ENCODE peak calls at places on chromosomes 11 and 22, in ten cellular contexts. I is NB4; N is heart left ventricle; F is epithelial cell of esophagus; U is psoas muscle; E is ascending aorta; B is CD8-positive, alpha-beta T cell; J is lower lobe of right lung; P is coronary artery; K is fibroblast of pulmonary artery. X is an unnamed sample.

GRCh38 chr11:62124186-62125113 is 639 bp downstream of the INCENP start:
- DNase-seq in N (no peak), I (peak; percentile 72), F (peak; percentile 79), P (peak; percentile 78), J (no peak), K (peak; percentile 17), E (no peak), U (peak; percentile 40), B (no peak), X (no peak)

GRCh38 chr11:43968719-43969118 is 26.3 kb downstream of the C11orf96 start:
- DNase-seq in N (no peak), K (no peak), B (no peak), I (no peak), J (no peak), E (no peak), P (peak; percentile 36), U (no peak), F (no peak), X (no peak)

GRCh38 chr11:29061452-29061851 is 953.3 kb downstream of the METTL15 start:
- DNase-seq in I (no peak), B (no peak), F (no peak), P (no peak), J (no peak), E (no peak), K (no peak), N (no peak), U (no peak), X (no peak)

GRCh38 chr11:64675417-64676252 is 47.4 kb downstream of the NRXN2 start:
- DNase-seq in B (no peak), K (peak; percentile 87), J (no peak), I (peak; percentile 98), E (peak; percentile 86), N (peak; percentile 87), F (peak; percentile 85), U (peak; percentile 87), P (peak; percentile 95), X (no peak)

GRCh38 chr22:36433318-36434231 is 45.8 kb upstream of the MYH9 start:
- DNase-seq in J (peak; percentile 68), U (no peak), B (no peak), N (no peak), P (no peak), E (no peak), F (peak; percentile 15), I (no peak), K (no peak), X (no peak)

GRCh38 chr11:129911298-129911697 is 15.9 kb upstream of the NFRKB start:
- DNase-seq in I (peak; percentile 49), F (peak; percentile 3), N (no peak), J (no peak), E (no peak), B (no peak), K (peak; percentile 56), U (no peak), P (no peak), X (no peak)

GRCh38 chr11:77619576-77620198 is 17.9 kb downstream of the CLNS1A start:
- DNase-seq in N (no peak), U (no peak), B (peak; percentile 34), F (peak; percentile 67), K (peak; percentile 66), I (peak; percentile 62), P (no peak), J (no peak), E (no peak), X (peak; percentile 23)

GRCh38 chr11:38530226-38530625 is 1932.2 kb upstream of the RAG2 start:
- DNase-seq in J (no peak), U (no peak), E (no peak), F (no peak), P (no peak), N (no peak), K (peak; percentile 54), I (no peak), B (no peak), X (no peak)

GRCh38 chr22:24129980-24130379 is 51.3 kb upstream of the SUSD2 start:
- DNase-seq in F (no peak), P (no peak), B (no peak), I (no peak), N (no peak), U (no peak), J (peak; percentile 13), E (no peak), K (no peak), X (no peak)

GRCh38 chr11:73151371-73151870 is 9.3 kb upstream of the FCHSD2 start:
- DNase-seq in P (no peak), J (no peak), F (no peak), B (no peak), K (no peak), I (no peak), E (no peak), N (no peak), U (no peak), X (no peak)

GRCh38 chr11:47052576-47052975 is 116.0 kb downstream of the CSTPP1 start:
- DNase-seq in P (no peak), J (no peak), E (no peak), N (no peak), I (no peak), B (no peak), K (no peak), U (no peak), F (no peak), X (no peak)

GRCh38 chr22:45334068-45334467 is 24.3 kb downstream of the FAM118A start:
- DNase-seq in K (no peak), N (no peak), J (no peak), B (no peak), E (no peak), I (no peak), U (no peak), P (no peak), F (peak; percentile 85), X (no peak)

GRCh38 chr22:45334528-45334927 is 24.8 kb downstream of the FAM118A start:
- DNase-seq in K (no peak), P (no peak), F (peak; percentile 70), E (no peak), N (no peak), I (no peak), B (no peak), J (no peak), U (peak; percentile 32), X (no peak)

GRCh38 chr22:45336971-45337431 is 27.3 kb downstream of the FAM118A start:
- DNase-seq in E (peak; percentile 60), F (no peak), U (peak; percentile 79), I (no peak), N (peak; percentile 85), K (peak; percentile 77), B (peak; percentile 63), P (no peak), J (peak; percentile 67), X (no peak)

GRCh38 chr22:45335854-45336492 is 26.2 kb downstream of the FAM118A start:
- DNase-seq in N (no peak), J (no peak), I (no peak), U (no peak), E (no peak), B (no peak), F (no peak), P (no peak), K (no peak), X (no peak)

DNA sequence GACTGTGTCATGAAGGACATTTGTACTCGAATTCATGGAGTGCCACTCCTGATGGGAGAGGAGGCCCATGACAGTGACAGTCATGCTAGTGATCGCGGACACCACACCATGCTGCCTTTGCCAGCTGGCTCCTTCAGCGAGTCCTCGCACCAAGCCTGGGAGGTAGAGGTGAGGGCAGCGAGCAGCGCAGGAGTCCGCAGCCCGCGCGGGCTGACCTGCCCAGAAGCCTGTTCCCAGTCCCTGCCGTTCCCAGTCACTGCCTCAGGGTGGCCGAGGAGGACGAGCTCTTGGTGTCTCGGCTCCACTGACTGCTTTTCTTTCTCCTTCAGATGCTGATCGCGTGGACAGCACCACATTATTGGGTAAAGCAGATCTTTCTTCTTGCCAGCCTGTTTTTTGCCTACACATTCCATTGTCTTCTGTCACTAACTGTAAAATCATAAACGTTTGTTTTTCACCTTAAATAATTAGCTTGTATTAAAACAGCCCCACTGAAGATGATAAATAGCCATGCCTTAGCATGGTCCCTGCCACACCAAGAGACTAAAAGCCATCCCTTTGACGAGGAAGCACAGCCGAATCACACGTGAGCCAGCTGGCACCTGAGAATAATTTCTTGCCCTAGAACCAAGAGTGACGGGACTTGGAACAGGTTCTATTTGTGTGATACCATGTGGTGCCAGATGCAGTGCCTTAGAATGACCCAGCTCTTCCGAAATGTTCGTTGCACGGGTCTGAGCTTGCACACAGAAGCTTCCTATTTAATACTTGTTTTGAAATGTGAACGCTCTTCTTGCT is 25.5 kb downstream of the FAM118A start:
- DNase-seq in B (no peak), K (no peak), F (peak; percentile 34), I (no peak), N (peak; percentile 81), J (no peak), U (peak; percentile 75), P (no peak), E (no peak), X (no peak)
- TF ChIP-seq CTCF in B (no peak), K (no peak), F (peak; percentile 34), I (no peak), N (peak; percentile 9), J (no peak), U (peak; percentile 53), P (no peak), E (no peak), X (no peak)

GRCh38 chr11:95228081-95228859 is 2.7 kb downstream of the SESN3 start:
- DNase-seq in N (no peak), I (peak; percentile 24), U (no peak), P (no peak), J (no peak), B (no peak), F (peak; percentile 57), K (peak; percentile 13), E (no peak), X (no peak)
- H3K4me3 ChIP-seq in N (peak overlapping the region; percentile 78), I (peak overlapping the region; percentile 84), U (peak overlapping the region; percentile 83), P (peak overlapping the region; percentile 93), J (peak overlapping the region; percentile 79), B (peak overlapping the region; percentile 8), F (peak overlapping the region; percentile 86), K (no peak overlapping the region), E (peak overlapping the region; percentile 94), X (no peak overlapping the region)

DNA sequence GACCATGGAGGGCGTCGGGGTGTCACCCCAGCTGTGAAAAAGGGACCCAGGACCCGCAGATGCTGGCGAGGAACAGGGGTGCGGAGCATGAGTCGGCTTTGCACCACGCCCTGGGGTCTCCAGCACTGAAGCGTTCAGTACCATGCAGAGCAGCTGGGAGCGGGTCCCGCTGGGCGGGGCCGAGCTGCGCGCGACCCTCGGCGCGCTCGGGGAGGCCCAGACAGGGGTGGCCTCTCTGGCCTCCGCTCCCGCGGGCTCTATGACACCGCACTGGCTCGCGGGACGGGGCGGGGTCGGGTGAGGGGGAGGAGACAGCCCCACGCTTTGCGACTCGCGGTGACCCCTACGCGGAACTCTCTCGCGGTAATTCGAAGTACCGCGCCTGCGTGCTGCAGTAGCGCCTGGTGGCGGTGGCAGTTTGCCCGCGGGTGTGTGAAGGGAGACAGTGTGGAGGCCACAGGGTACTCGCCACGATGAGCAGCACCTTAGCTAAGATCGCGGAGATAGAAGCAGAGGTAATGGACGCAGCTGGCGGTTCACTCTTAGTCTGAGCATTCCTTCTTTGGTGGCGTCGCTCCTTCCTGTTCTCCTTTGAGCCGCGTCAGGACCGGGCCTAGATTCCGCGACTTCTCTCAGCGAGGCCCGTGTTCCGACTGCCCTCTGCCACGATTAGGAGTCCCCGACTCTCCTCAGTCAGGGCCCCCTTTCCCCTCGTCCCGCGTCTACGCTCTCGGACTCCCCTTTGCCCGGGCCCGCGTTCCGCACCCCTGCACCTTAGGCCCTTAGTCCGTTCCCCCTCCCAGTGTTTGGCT is at the start of gene DRG1:
- DNase-seq in I (peak; percentile 97), E (peak; percentile 90), F (peak; percentile 93), P (peak; percentile 97), J (peak; percentile 97), K (peak; percentile 96), B (peak; percentile 97), U (peak; percentile 98), N (peak; percentile 98), X (peak; percentile 20)
- TF ChIP-seq CTCF in I (no peak), E (no peak), F (no peak), P (no peak), J (peak; percentile 12), K (no peak), B (no peak), U (no peak), N (no peak), X (no peak)

GRCh38 chr11:74683279-74683871 is 47.9 kb downstream of the CHRDL2 start:
- DNase-seq in F (no peak), E (no peak), K (no peak), I (no peak), N (no peak), B (no peak), U (peak; percentile 44), P (peak; percentile 72), J (peak; percentile 57), X (no peak)
- H3K4me3 ChIP-seq in F (peak overlapping the region; percentile 3), E (peak overlapping the region; percentile 68), K (no peak overlapping the region), I (no peak overlapping the region), N (peak overlapping the region; percentile 42), B (no peak overlapping the region), U (peak overlapping the region; percentile 75), P (peak overlapping the region; percentile 79), J (peak overlapping the region; percentile 59), X (peak overlapping the region; percentile 50)